ENCODE peak calls at places on chromosome 22, in five cellular contexts. T is adrenal gland, E is right lobe of liver, M is heart left ventricle, F is body of pancreas. I is an unnamed sample.

GRCh38 chr22:43345761-43346261 is 2.6 kb upstream of the SCUBE1 start:
- DNase-seq in T (no peak), M (no peak), E (peak; percentile 68), F (no peak), I (no peak)

GRCh38 chr22:25702046-25702445 is 39.9 kb upstream of the MYO18B start:
- DNase-seq in T (no peak), M (no peak), F (no peak), E (no peak), I (no peak)

GRCh38 chr22:35192121-35192918 is 65.0 kb upstream of the HMGXB4 start:
- DNase-seq in E (no peak), F (no peak), M (no peak), T (no peak), I (no peak)

GRCh38 chr22:29129644-29130201 is 56.9 kb downstream of the KREMEN1 start:
- DNase-seq in F (no peak), M (peak; percentile 43), T (no peak), E (peak; percentile 78), I (no peak)

GRCh38 chr22:45201678-45202332 is 38.1 kb downstream of the NUP50 start:
- DNase-seq in F (no peak), T (no peak), M (no peak), E (no peak), I (no peak)

GRCh38 chr22:18954333-18954732 is 18.2 kb upstream of the PRODH start:
- DNase-seq in E (peak; percentile 78), M (peak; percentile 51), F (peak; percentile 79), T (peak; percentile 85), I (peak; percentile 22)

GRCh38 chr22:42368379-42369249 is 63.6 kb downstream of the NFAM1 start:
- DNase-seq in T (peak; percentile 61), E (peak; percentile 67), M (no peak), F (no peak), I (peak; percentile 46)

GRCh38 chr22:35517769-35518530 is 22.7 kb upstream of the RASD2 start:
- DNase-seq in T (no peak), M (no peak), E (no peak), F (no peak), I (no peak)

GRCh38 chr22:34812631-34813030 is 253.3 kb upstream of the ISX start:
- DNase-seq in E (no peak), M (no peak), T (no peak), F (no peak), I (no peak)

GRCh38 chr22:29481265-29482000 is 1.4 kb downstream of the NEFH start:
- DNase-seq in T (peak; percentile 92), M (no peak), F (peak; percentile 41), E (no peak), I (peak; percentile 74)

GRCh38 chr22:40410731-40411505 is 40.5 kb downstream of the SGSM3 start:
- DNase-seq in M (no peak), F (no peak), T (no peak), E (peak; percentile 63), I (no peak)

DNA sequence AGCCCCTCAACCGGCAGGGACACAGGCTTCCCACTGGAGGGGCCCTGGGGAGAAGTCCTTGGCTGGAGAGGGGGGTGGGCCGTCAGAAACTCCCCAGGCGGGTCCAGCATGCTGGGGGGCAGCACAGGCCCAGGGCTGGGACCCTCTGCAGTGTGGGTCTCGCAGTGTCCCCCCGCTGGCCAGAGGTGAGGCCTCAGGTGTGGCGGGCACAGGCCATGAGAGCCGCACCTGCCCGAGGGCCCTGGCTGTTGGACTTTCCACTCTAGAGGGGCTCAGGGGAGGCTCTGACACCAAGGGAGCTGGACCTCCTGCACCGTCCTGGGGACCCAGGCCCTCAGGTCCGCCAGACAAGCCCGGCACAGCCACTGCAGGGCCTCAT is 10.7 kb upstream of the PIM3 start:
- DNase-seq in F (no peak), E (no peak), T (no peak), M (no peak), I (no peak)
- TF ChIP-seq POLR2A in F (no peak), E (no peak), T (no peak), M (no peak), I (no peak)

GRCh38 chr22:31217890-31218287 is 5.8 kb downstream of the LIMK2 start:
- DNase-seq in E (no peak), T (no peak), F (no peak), M (no peak), I (no peak)

GRCh38 chr22:31218565-31219262 is 6.6 kb downstream of the LIMK2 start:
- DNase-seq in T (no peak), F (no peak), M (no peak), E (no peak), I (no peak)

GRCh38 chr22:31223786-31224191 is 11.7 kb downstream of the LIMK2 start:
- DNase-seq in F (no peak), M (no peak), T (no peak), E (no peak), I (no peak)

DNA sequence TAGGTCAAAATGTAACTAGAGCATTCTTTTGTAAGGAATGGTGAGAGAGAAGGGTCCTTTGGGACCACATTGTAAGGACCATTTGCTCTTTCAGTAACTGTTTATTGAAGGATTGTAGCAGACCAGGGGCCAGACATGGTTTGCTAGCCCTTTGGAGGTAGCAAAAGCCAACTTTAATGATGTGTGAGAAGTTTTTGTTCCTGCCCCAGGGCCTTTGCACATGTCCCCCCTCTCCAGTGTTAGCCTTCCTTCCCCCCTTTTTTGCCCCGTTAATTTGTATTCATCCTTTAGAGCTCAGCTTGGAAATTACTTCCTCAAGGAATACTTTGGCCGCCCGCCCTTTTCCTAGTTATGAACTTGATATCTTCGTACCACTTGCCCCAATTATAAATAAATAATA is 9.0 kb downstream of the LIMK2 start:
- DNase-seq in T (no peak), E (no peak), M (no peak), F (no peak), I (no peak)
- H3K27me3 ChIP-seq in T (no peaks in the 10 kb centered on the region), E (no peaks in the 10 kb centered on the region), M (no peaks in the 10 kb centered on the region), F (no peaks in the 10 kb centered on the region), I (no peaks in the 10 kb centered on the region)

DNA sequence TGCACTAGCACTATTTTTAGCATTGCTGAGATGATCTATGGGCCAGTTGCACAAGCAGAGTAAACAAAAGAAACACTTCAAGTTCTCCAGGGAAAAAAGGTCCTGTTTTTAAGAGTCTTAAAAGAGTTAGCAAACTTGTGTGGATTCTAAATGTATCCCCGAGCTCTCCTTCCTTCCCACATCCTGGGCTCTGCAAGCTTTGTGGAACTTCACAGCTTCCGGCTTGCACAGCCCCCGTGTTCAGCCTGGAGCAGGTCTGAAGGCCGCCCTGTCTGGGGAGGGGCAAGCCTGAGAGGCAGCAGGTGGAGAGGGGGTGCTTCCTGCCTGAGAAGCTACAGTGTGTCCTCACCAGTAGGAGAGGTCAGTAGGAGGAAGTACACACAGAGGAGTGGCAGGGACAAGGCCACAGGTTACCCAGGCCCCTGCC is 35.1 kb upstream of the SUSD2 start:
- DNase-seq in M (peak; percentile 45), E (no peak), F (peak; percentile 64), T (no peak), I (peak; percentile 65)
- H3K27ac ChIP-seq in M (peak overlapping the region; percentile 90), E (peak overlapping the region; percentile 66), F (peak overlapping the region; percentile 75), T (peak overlapping the region; percentile 45), I (peak overlapping the region; percentile 82)

GRCh38 chr22:37139762-37140161 is 10.0 kb downstream of the IL2RB start:
- DNase-seq in M (no peak), F (no peak), T (no peak), E (no peak), I (no peak)

GRCh38 chr22:37144180-37144554 is 5.5 kb downstream of the IL2RB start:
- DNase-seq in F (no peak), T (no peak), M (no peak), E (no peak), I (no peak)

GRCh38 chr22:37140686-37141323 is 8.9 kb downstream of the IL2RB start:
- DNase-seq in M (no peak), T (no peak), F (no peak), E (no peak), I (no peak)

GRCh38 chr22:37141476-37141875 is 8.2 kb downstream of the IL2RB start:
- DNase-seq in M (no peak), E (no peak), F (no peak), T (no peak), I (no peak)

DNA sequence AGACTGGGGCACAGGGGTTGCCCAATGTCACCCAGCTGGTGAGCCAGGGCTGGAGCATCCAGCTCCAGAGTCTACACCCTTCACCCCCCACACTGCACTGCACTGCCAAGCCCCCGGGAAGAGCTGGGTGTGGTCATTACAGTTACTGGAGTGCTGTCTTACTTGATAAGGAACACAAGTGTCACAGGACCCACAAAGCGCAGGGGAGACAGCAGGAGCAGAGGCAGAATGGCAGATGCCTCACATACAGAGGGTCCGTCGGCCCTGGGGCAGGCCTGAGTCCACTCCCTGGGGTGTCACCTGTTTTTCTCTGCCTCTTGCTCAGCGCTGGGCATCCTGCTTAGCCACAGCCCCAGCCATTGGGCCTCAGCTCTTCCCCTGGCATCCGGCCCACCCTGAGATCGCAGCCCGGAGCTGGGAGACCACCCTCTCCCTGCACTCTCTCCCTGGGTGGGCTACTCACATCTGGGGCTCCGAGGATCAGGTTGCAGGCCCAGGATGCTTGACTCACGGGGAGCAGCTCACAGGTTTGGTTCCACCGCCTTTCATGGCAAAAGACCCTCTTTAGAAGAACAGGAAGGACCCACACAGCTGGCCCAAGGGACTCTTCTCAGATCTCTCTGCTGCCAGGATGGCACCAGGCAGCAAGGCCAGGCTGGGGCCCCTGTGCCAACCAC is 7.6 kb downstream of the IL2RB start:
- DNase-seq in F (no peak), E (no peak), T (no peak), M (no peak), I (no peak)
- TF ChIP-seq POLR2A in F (no peak), E (no peak), T (no peak), M (no peak), I (no peak)

DNA sequence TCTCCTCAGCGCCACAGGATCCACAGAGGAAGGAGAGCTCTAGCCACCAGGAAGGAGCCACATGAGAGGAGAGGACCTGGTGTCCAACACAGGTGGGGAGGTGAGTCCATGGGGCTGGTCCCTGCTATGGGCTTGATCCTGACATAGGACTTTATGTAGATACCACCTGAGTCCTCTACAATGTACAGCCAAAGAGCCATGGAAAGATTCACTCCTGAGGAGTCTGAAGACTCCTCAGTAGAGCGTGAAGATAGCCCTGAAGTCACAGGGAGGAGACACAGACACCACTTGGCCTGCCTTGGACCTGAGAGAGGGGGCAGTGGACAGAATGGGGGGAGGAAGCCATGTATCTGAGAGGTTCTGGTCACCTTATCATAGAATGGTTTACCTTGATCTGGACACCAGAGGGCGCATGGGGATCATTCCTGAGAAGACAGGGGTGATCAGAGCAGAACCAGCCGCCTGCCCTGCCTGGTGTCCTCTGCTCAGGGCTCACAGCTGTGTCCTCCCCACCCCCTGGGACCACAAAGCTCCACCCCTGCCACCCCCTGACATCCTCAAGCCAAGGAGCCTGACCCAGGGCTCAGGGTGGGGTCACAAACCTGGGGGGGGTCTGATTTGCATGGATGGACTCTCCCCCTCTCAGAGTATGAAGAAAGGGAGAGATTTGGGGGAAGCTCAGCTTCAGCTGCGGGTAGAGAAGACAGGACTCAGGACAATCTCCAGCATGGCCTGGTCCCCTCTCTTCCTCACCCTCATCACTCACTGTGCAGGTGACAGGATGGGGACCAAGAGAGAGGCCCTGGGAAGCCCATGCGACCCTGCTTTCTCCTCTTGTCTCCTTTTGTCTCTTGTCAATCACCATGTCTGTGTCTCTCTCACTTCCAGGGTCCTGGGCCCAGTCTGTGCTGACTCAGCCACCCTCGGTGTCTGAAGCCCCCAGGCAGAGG is 77.0 kb downstream of the ZNF280B start:
- DNase-seq in E (no peak), M (peak; percentile 46), T (peak; percentile 84), F (peak; percentile 62), I (no peak)
- H3K27me3 ChIP-seq in E (no peaks in the 10 kb centered on the region), M (peaks cover 7% of the 10 kb centered on the region), T (no peaks in the 10 kb centered on the region), F (no peaks in the 10 kb centered on the region), I (no peaks in the 10 kb centered on the region)

I was measured in ovary.